ENCODE peak calls at places on chromosomes 2 and 18, in six cellular contexts. H, O, K, J, M and Q are unnamed samples.

GRCh38 chr18:57819671-57820460 is 16.8 kb upstream of the ATP8B1 start:
- DNase-seq in M (peak; percentile 89), H (peak; percentile 86), K (no peak), O (peak; percentile 32), J (no peak), Q (no peak)

GRCh38 chr2:40243581-40243980 is 208.3 kb downstream of the SLC8A1 start:
- DNase-seq in H (peak; percentile 70), O (no peak), K (no peak), M (no peak), J (no peak), Q (no peak)

GRCh38 chr2:36456227-36456788 is 100.7 kb downstream of the CRIM1 start:
- DNase-seq in M (no peak), O (no peak), J (no peak), K (peak; percentile 80), H (peak; percentile 52), Q (no peak)

GRCh38 chr2:16318051-16318450 is 347.6 kb downstream of the CYRIA start:
- DNase-seq in H (no peak), M (no peak), J (no peak), O (no peak), K (no peak), Q (no peak)

GRCh38 chr18:41134426-41134825 is 820.6 kb upstream of the PIK3C3 start:
- DNase-seq in K (no peak), H (no peak), M (no peak), O (no peak), J (no peak), Q (no peak)

GRCh38 chr2:62197017-62197586 is 1.2 kb downstream of the B3GNT2 start:
- DNase-seq in M (peak; percentile 15), H (no peak), K (peak; percentile 89), J (peak; percentile 47), O (peak; percentile 43), Q (no peak)

GRCh38 chr2:64405476-64406406 is 48.2 kb upstream of the LGALSL start:
- DNase-seq in M (no peak), O (no peak), H (peak; percentile 97), K (no peak), J (no peak), Q (no peak)

GRCh38 chr2:8303322-8303832 is 378.5 kb upstream of the ID2 start:
- DNase-seq in M (no peak), J (peak; percentile 53), H (no peak), K (peak; percentile 93), O (peak; percentile 78), Q (no peak)

GRCh38 chr2:159076233-159076632 is 107.8 kb downstream of the TANC1 start:
- DNase-seq in O (no peak), J (no peak), K (no peak), M (no peak), H (peak; percentile 95), Q (no peak)

GRCh38 chr2:134103196-134103595 is 150.7 kb upstream of the MGAT5 start:
- DNase-seq in K (no peak), J (no peak), O (no peak), M (no peak), H (peak; percentile 42), Q (no peak)

GRCh38 chr2:16617282-16618266 is 48.1 kb downstream of the CYRIA start:
- DNase-seq in M (peak; percentile 68), K (no peak), J (no peak), H (peak; percentile 60), O (no peak), Q (peak; percentile 78)

GRCh38 chr18:70419526-70419925 is 130.7 kb downstream of the SOCS6 start:
- DNase-seq in J (no peak), K (no peak), O (no peak), H (peak; percentile 68), M (no peak), Q (no peak)

GRCh38 chr2:215904101-215904500 is 109.2 kb downstream of the MREG start:
- DNase-seq in K (no peak), J (no peak), H (peak; percentile 82), M (no peak), O (no peak), Q (no peak)

GRCh38 chr2:167506395-167506794 is 618.1 kb downstream of the XIRP2 start:
- DNase-seq in O (no peak), M (no peak), K (no peak), H (peak; percentile 19), J (no peak), Q (no peak)

GRCh38 chr2:100056478-100056877 is 85.9 kb downstream of the AFF3 start:
- DNase-seq in J (no peak), H (no peak), K (no peak), M (no peak), O (no peak), Q (no peak)

GRCh38 chr2:202221873-202222272 is 16.5 kb downstream of the SUMO1 start:
- DNase-seq in H (no peak), M (no peak), J (no peak), K (no peak), O (no peak), Q (no peak)

GRCh38 chr18:13353424-13353823 is 134.9 kb downstream of the LDLRAD4 start:
- DNase-seq in J (no peak), K (no peak), H (no peak), O (no peak), M (no peak), Q (no peak)

GRCh38 chr2:133379159-133379558 is 189.1 kb downstream of the NCKAP5 start:
- DNase-seq in H (peak; percentile 16), J (no peak), K (no peak), O (no peak), M (no peak), Q (no peak)

GRCh38 chr18:3367491-3368091 is 82.4 kb upstream of the TGIF1 start:
- DNase-seq in H (peak; percentile 40), O (no peak), J (no peak), K (no peak), M (no peak), Q (no peak)

GRCh38 chr2:168601739-168602138 is 145.7 kb downstream of the CERS6 start:
- DNase-seq in J (no peak), M (no peak), K (no peak), H (no peak), O (no peak), Q (no peak)

GRCh38 chr2:149701241-149701640 is 113.7 kb upstream of the MMADHC start:
- DNase-seq in H (no peak), M (no peak), K (no peak), J (no peak), O (no peak), Q (no peak)

GRCh38 chr2:63627866-63628265 is 39.1 kb downstream of the MDH1 start:
- DNase-seq in J (no peak), K (no peak), M (no peak), H (no peak), O (no peak), Q (no peak)

GRCh38 chr2:45851576-45852304 is 200.3 kb downstream of the PRKCE start:
- DNase-seq in H (peak; percentile 82), J (no peak), K (peak; percentile 54), M (peak; percentile 25), O (no peak), Q (no peak)

GRCh38 chr2:180077295-180077906 is 70.3 kb upstream of the CWC22 start:
- DNase-seq in M (no peak), H (peak; percentile 43), J (no peak), O (no peak), K (no peak), Q (no peak)

GRCh38 chr18:2656237-2657042 is 914 bp downstream of the SMCHD1 start:
- DNase-seq in J (peak; percentile 38), M (peak; percentile 27), H (peak; percentile 23), O (peak; percentile 60), K (peak; percentile 93), Q (peak; percentile 92)

GRCh38 chr18:64276736-64277135 is 127.8 kb upstream of the LINC00305 start:
- DNase-seq in H (no peak), J (no peak), K (no peak), M (no peak), O (no peak), Q (no peak)

GRCh38 chr18:54717673-54718435 is 110.4 kb upstream of the RAB27B start:
- DNase-seq in K (peak; percentile 81), O (peak; percentile 64), J (peak; percentile 20), H (no peak), M (no peak), Q (no peak)

GRCh38 chr18:63564576-63564975 is 22.4 kb downstream of the SERPINB12 start:
- DNase-seq in J (no peak), O (no peak), H (no peak), M (no peak), K (no peak), Q (no peak)

GRCh38 chr2:200084036-200084435 is 128.7 kb downstream of the MAIP1 start:
- DNase-seq in M (no peak), O (no peak), H (no peak), J (no peak), K (no peak), Q (no peak)

GRCh38 chr2:151862688-151863087 is 34.5 kb upstream of the ARL5A start:
- DNase-seq in H (no peak), M (no peak), K (no peak), O (no peak), J (no peak), Q (no peak)